ENCODE peak calls at places on chromosome 10, in four cellular contexts. A is K562, Q is HepG2, J is GM12878. S is an unnamed sample.

GRCh38 chr10:114053946-114054345 is 10.3 kb downstream of the ADRB1 start:
- DNase-seq in A (no peak), Q (no peak), J (no peak), S (no peak)

GRCh38 chr10:93938140-93938539 is 44.4 kb downstream of the SLC35G1 start:
- DNase-seq in A (no peak), Q (no peak), J (no peak), S (no peak)

GRCh38 chr10:11638055-11638698 is 26.7 kb upstream of the USP6NL start:
- DNase-seq in A (no peak), Q (no peak), J (no peak), S (no peak)

GRCh38 chr10:133422821-133423771 is 1.3 kb downstream of the SPRN start:
- DNase-seq in A (no peak), Q (no peak), J (no peak), S (no peak)

GRCh38 chr10:24457661-24458318 is 248.9 kb downstream of the KIAA1217 start:
- DNase-seq in A (no peak), Q (no peak), J (no peak), S (no peak)

GRCh38 chr10:101228682-101229274 is 485 bp downstream of the LBX1 start:
- DNase-seq in A (no peak), Q (no peak), J (no peak), S (peak)

GRCh38 chr10:90964781-90965462 is 44.0 kb upstream of the ANKRD1 start:
- DNase-seq in A (no peak), Q (no peak), J (no peak), S (no peak)

GRCh38 chr10:95655571-95656290 is 780 bp downstream of the ALDH18A1 start:
- DNase-seq in A (peak), Q (peak), J (peak), S (no peak)

GRCh38 chr10:114943000-114943399 is 5.0 kb downstream of the TRUB1 start:
- DNase-seq in A (no peak), Q (no peak), J (no peak), S (no peak)

GRCh38 chr10:3510741-3511140 is 274.3 kb downstream of the KLF6 start:
- DNase-seq in A (no peak), Q (no peak), J (no peak), S (no peak)

GRCh38 chr10:68992721-68993440 is 4.3 kb downstream of the KIFBP start:
- DNase-seq in A (no peak), Q (no peak), J (no peak), S (no peak)
- TF ChIP-seq ESRRA in A (no peak), Q (no peak), J (no peak), S (no peak)

GRCh38 chr10:70634011-70634410 is 31.5 kb upstream of the PRF1 start:
- DNase-seq in A (no peak), Q (no peak), J (no peak), S (peak)
- TF ChIP-seq SP1 in A (no peak), Q (no peak), J (no peak), S (peak)

GRCh38 chr10:92756233-92757065 is 66.7 kb downstream of the HHEX start:
- DNase-seq in A (peak), Q (peak), J (peak), S (no peak)

GRCh38 chr10:92758594-92758993 is 68.8 kb downstream of the HHEX start:
- DNase-seq in A (no peak), Q (peak), J (no peak), S (no peak)

GRCh38 chr10:92757720-92758119 is 68.0 kb downstream of the HHEX start:
- DNase-seq in A (peak), Q (no peak), J (no peak), S (no peak)

GRCh38 chr10:92755725-92756124 is 66.0 kb downstream of the HHEX start:
- DNase-seq in A (no peak), Q (no peak), J (no peak), S (no peak)

DNA sequence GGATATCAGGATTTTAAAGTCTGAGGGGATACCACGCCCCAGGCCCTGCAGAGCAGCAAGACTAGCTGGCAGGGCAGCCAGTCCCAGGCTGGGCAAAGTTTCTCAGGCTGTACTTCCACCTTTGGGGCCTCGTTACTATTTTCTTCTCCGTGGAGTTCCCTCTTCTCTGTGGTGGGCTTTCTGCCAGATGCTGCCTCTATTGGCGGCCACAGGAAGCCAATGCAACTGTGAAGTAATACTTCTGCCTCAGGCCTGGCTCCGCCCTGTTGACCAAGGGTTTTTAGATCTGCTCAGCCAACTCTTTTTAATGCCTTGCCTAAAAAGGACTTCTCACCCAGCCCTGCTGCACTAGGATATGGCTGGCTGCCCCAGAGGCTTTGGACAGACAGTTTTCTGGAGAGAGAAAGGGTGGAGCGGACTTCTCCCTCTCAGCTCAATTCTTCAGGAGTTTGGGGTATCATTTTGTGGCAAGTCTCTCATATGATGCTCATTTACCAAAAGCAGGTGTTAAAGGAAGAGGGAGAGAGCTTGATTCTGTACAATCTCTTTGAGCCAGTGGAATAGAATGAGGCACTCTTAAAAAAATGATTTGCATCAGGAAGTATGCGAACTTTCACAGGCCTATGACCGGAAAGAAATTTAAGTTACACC is 67.4 kb downstream of the HHEX start:
- DNase-seq in A (peak), Q (peak), J (peak), S (peak)
- TF ChIP-seq ESRRA in A (no peak), Q (no peak), J (no peak), S (no peak)

DNA sequence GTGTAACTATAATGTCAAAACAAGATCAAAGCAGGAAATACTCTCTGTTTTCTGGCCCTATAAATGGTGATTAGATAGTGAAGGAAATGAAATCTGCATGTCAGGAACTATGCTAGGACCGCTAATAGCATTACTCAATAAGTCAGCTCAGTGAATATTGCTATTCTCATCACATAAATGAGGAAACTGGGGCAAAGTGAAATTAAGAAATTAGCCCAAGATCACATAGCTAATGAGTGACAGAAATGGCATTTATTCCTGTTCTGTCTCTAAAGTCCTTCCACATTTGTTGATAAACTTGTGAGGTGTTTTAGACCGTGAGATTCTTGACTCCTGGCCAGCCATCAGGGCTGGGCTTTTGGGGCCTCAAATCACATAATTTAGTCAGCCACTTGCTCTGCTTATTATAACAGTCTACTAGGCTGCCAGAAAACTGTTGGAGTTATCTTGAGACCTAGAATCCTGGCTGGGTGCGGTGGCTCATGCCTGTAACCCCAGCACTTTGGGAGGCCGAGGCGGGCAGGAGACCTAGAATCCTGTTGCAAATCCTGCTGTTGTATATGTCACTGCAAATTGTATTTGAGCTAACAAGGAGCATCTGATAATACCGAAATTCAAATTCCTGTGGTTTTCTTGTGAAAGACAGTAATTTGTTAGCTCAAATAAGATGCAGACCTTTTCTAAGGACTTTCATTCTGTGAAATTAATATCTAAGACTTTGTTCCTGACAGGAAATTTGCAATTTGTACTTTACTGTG is 66.5 kb upstream of the SHTN1 start:
- DNase-seq in A (no peak), Q (no peak), J (no peak), S (no peak)
- TF ChIP-seq SP1 in A (no peak), Q (no peak), J (no peak), S (no peak)

GRCh38 chr10:29861811-29862505 is 197.4 kb downstream of the JCAD start:
- DNase-seq in A (no peak), Q (no peak), J (no peak), S (no peak)

GRCh38 chr10:29858352-29859267 is 200.8 kb downstream of the JCAD start:
- DNase-seq in A (no peak), Q (peak), J (no peak), S (peak)

GRCh38 chr10:29857843-29858242 is 201.5 kb downstream of the JCAD start:
- DNase-seq in A (no peak), Q (no peak), J (no peak), S (no peak)

GRCh38 chr10:29859521-29860130 is 199.8 kb downstream of the JCAD start:
- DNase-seq in A (no peak), Q (no peak), J (no peak), S (no peak)

GRCh38 chr10:29860159-29860558 is 199.2 kb downstream of the JCAD start:
- DNase-seq in A (no peak), Q (no peak), J (no peak), S (no peak)
- TF ChIP-seq ESRRA in A (no peak), Q (no peak), J (no peak), S (no peak)

DNA sequence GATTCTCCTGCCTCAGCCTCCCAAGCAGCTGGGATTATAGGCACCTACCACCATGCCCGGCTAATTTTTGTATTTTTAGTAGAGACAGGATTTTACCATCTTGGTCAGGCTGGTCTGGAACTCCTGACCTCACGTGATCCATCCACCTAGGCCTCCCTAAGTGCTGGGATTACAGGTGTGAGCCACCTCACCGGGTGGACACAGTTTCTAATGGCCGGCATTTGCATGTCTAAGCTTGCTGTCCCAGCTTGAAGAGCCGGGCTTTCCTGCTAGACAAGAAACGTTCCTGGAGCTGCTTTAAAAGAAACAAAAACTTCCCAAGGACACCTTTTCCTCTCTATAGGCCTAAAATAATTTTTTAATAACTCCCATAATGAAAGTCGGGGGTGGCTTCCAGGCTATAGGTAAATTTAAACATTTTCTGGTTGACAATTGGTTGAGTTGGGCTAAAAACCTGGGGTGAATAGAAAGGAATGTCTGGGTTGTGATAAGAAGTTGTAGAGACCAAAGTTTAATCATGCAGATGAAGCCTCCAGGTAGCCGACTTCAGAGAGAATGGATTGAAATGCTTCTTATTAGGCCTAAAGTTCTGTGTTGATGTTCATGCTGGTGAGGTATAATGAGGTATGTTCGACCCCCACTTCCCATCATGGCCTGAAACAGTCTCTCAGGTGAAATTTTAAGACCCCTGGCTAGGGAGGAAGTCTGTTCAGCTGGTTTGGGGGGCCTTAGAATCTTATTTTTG is 8.8 kb downstream of the ACADSB start:
- DNase-seq in A (no peak), Q (no peak), J (no peak), S (peak)
- TF ChIP-seq SP1 in A (no peak), Q (no peak), J (no peak), S (no peak)